ENCODE peak calls at places on chromosomes 11 and 22, in nine cellular contexts. H, Q, P, C, Y, T, U, Z and V are unnamed samples.

GRCh38 chr11:3171931-3172560 is 6.9 kb upstream of the OSBPL5 start:
- DNase-seq in T (peak; percentile 19), H (no peak), Y (no peak), U (no peak), Z (no peak), C (no peak), Q (no peak), P (no peak), V (no peak)

GRCh38 chr11:126637800-126638175 is 282.3 kb downstream of the ST3GAL4 start:
- DNase-seq in H (peak; percentile 24), T (no peak), C (no peak), Q (no peak), Y (no peak), P (peak; percentile 99), Z (no peak), U (no peak), V (no peak)

GRCh38 chr11:57800444-57801184 is 39.0 kb downstream of the CTNND1 start:
- DNase-seq in Q (no peak), P (peak; percentile 77), Y (no peak), C (no peak), Z (peak; percentile 48), T (no peak), H (peak; percentile 63), U (peak; percentile 84), V (peak; percentile 86)

GRCh38 chr11:65095427-65095826 is 587 bp upstream of the VPS51 start:
- DNase-seq in Y (no peak), H (no peak), P (no peak), C (no peak), U (no peak), Z (no peak), T (no peak), Q (no peak), V (no peak)

GRCh38 chr22:21816787-21817496 is 50.5 kb downstream of the MAPK1 start:
- DNase-seq in T (no peak), U (peak; percentile 97), Z (peak; percentile 61), Q (no peak), P (peak; percentile 91), C (peak; percentile 14), Y (no peak), H (peak; percentile 74), V (peak; percentile 95)

GRCh38 chr22:25845985-25846745 is 104.2 kb downstream of the MYO18B start:
- DNase-seq in H (no peak), C (no peak), Z (no peak), P (no peak), Y (no peak), Q (no peak), U (no peak), T (no peak), V (no peak)

GRCh38 chr11:131691558-131692041 is 321.2 kb downstream of the NTM start:
- DNase-seq in C (no peak), U (peak; percentile 66), Z (peak; percentile 11), Q (no peak), P (peak; percentile 27), H (no peak), Y (no peak), T (no peak), V (peak; percentile 33)

GRCh38 chr11:71302911-71303310 is 50.5 kb upstream of the SHANK2 start:
- DNase-seq in T (no peak), P (peak; percentile 32), H (no peak), Z (no peak), C (no peak), Y (no peak), U (no peak), Q (no peak), V (no peak)

GRCh38 chr22:42973536-42973881 is 41.4 kb downstream of the PACSIN2 start:
- DNase-seq in C (no peak), H (no peak), Y (no peak), P (no peak), Q (no peak), U (no peak), T (no peak), Z (no peak), V (no peak)

GRCh38 chr22:31451709-31452571 is 37.7 kb downstream of the EIF4ENIF1 start:
- DNase-seq in T (no peak), Q (no peak), C (no peak), Y (no peak), P (peak; percentile 80), H (peak; percentile 64), U (peak; percentile 75), Z (peak; percentile 31), V (peak; percentile 55)

GRCh38 chr11:33691051-33691864 is 9.4 kb downstream of the C11orf91 start:
- DNase-seq in P (no peak), T (no peak), H (no peak), U (no peak), Z (no peak), Q (no peak), C (no peak), Y (no peak), V (no peak)

GRCh38 chr11:23336961-23337360 is 476.7 kb upstream of the CCDC179 start:
- DNase-seq in P (peak; percentile 53), Y (no peak), Z (no peak), T (no peak), Q (no peak), C (no peak), H (no peak), U (no peak), V (no peak)

GRCh38 chr22:47396515-47396914 is 634.1 kb downstream of the TBC1D22A start:
- DNase-seq in U (no peak), C (no peak), P (no peak), Z (no peak), Y (no peak), H (no peak), T (no peak), Q (no peak), V (no peak)

GRCh38 chr22:40485813-40486610 is 115.6 kb downstream of the SGSM3 start:
- DNase-seq in P (peak; percentile 59), U (peak; percentile 46), Z (no peak), Q (no peak), T (no peak), C (no peak), Y (no peak), H (no peak), V (no peak)

GRCh38 chr11:121754603-121755002 is 301.8 kb upstream of the SORL1-AS1 start:
- DNase-seq in U (no peak), C (no peak), H (no peak), P (peak; percentile 2), Y (no peak), Z (no peak), T (no peak), Q (no peak), V (no peak)

GRCh38 chr11:109435121-109435742 is 13.2 kb downstream of the C11orf87 start:
- DNase-seq in Q (no peak), P (no peak), H (no peak), C (no peak), U (no peak), T (no peak), Z (no peak), Y (no peak), V (no peak)

GRCh38 chr11:70612459-70613141 is 214.3 kb downstream of the CTTN start:
- DNase-seq in Z (no peak), Y (no peak), P (no peak), U (no peak), T (no peak), C (no peak), H (no peak), Q (no peak), V (no peak)

GRCh38 chr11:66734215-66734614 is 5.2 kb upstream of the SPTBN2 start:
- DNase-seq in Z (no peak), Y (no peak), C (no peak), H (no peak), U (no peak), Q (no peak), P (no peak), T (no peak), V (no peak)

GRCh38 chr22:44957267-44957905 is 52.4 kb downstream of the PHF21B start:
- DNase-seq in P (no peak), Q (no peak), T (no peak), H (no peak), C (no peak), Z (no peak), Y (no peak), U (peak; percentile 6), V (no peak)

GRCh38 chr11:113189909-113190667 is 124.3 kb upstream of the TTC12 start:
- DNase-seq in H (no peak), C (no peak), P (peak; percentile 95), Z (no peak), Y (no peak), T (peak; percentile 55), U (no peak), Q (no peak), V (no peak)

GRCh38 chr11:13289081-13289480 is 11.5 kb downstream of the BMAL1 start:
- DNase-seq in T (no peak), P (peak; percentile 44), Q (no peak), H (peak; percentile 39), C (no peak), Y (no peak), U (peak; percentile 31), Z (no peak), V (no peak)

GRCh38 chr11:1279674-1280055 is 29.8 kb downstream of the TOLLIP start:
- DNase-seq in Z (no peak), T (no peak), Q (no peak), U (no peak), Y (no peak), P (no peak), H (no peak), C (no peak), V (no peak)

GRCh38 chr11:77580712-77581337 is 8.9 kb upstream of the AQP11 start:
- DNase-seq in Q (no peak), C (no peak), H (peak; percentile 45), P (peak; percentile 13), Y (no peak), T (no peak), Z (no peak), U (peak; percentile 13), V (peak; percentile 36)

GRCh38 chr11:102564110-102564509 is 33.6 kb upstream of the MMP7 start:
- DNase-seq in Y (no peak), Q (no peak), Z (no peak), H (peak; percentile 77), P (peak; percentile 73), U (peak; percentile 64), T (no peak), C (no peak), V (no peak)

GRCh38 chr22:37630839-37631435 is 8.5 kb upstream of the SH3BP1 start:
- DNase-seq in Y (no peak), Q (no peak), H (no peak), Z (no peak), C (no peak), T (no peak), U (no peak), P (no peak), V (no peak)

GRCh38 chr11:44611687-44612437 is 46.4 kb downstream of the CD82 start:
- DNase-seq in Y (peak; percentile 50), U (no peak), Z (peak; percentile 74), P (no peak), H (no peak), Q (no peak), C (peak; percentile 37), T (no peak), V (peak; percentile 44)

GRCh38 chr11:70680781-70681281 is 282.5 kb downstream of the CTTN start:
- DNase-seq in C (no peak), H (no peak), P (no peak), Y (no peak), U (no peak), Z (no peak), Q (no peak), T (no peak), V (no peak)

GRCh38 chr22:42780070-42780540 is 59.4 kb upstream of the A4GALT start:
- DNase-seq in P (peak; percentile 90), Q (peak; percentile 28), U (peak; percentile 97), Z (peak; percentile 79), H (peak; percentile 77), T (no peak), C (peak; percentile 21), Y (peak; percentile 7), V (peak; percentile 84)

GRCh38 chr11:126764221-126764620 is 236.3 kb downstream of the KIRREL3 start:
- DNase-seq in Q (no peak), C (no peak), T (no peak), U (no peak), Z (no peak), P (peak; percentile 14), Y (no peak), H (no peak), V (no peak)

GRCh38 chr11:71539017-71539416 is 1.2 kb downstream of the KRTAP5-8 start:
- DNase-seq in Z (no peak), P (no peak), Y (no peak), Q (no peak), H (no peak), T (no peak), C (no peak), U (no peak), V (no peak)

GRCh38 chr11:47215366-47215925 is 672 bp downstream of the DDB2 start:
- DNase-seq in Y (no peak), C (no peak), U (no peak), P (no peak), Z (no peak), Q (no peak), T (no peak), H (no peak), V (no peak)